ENCODE peak calls at places on chromosome 1, in four cellular contexts. Q is cardiac fibroblast; D is hepatocyte; E is naive thymus-derived CD8-positive, alpha-beta T cell. R is an unnamed sample.
A peak's percentile ranks its signal among the peaks of the same experiment; 100 is the strongest.

GRCh38 chr1:5628416-5628815 is 363.8 kb downstream of the NPHP4 start:
- DNase-seq in Q (no peak), D (no peak), E (no peak), R (no peak)

GRCh38 chr1:54118704-54119103 is 34.1 kb downstream of the CDCP2 start:
- DNase-seq in Q (peak; percentile 25), D (no peak), E (no peak), R (no peak)

GRCh38 chr1:244782056-244782455 is 53.4 kb upstream of the COX20 start:
- DNase-seq in Q (no peak), D (no peak), E (no peak), R (no peak)

GRCh38 chr1:235073331-235073967 is 55.2 kb downstream of the TOMM20 start:
- DNase-seq in Q (peak; percentile 33), D (peak; percentile 57), E (no peak), R (peak; percentile 96)

GRCh38 chr1:5519366-5520135 is 472.7 kb downstream of the NPHP4 start:
- DNase-seq in Q (no peak), D (no peak), E (no peak), R (no peak)

GRCh38 chr1:54464477-54465146 is 58.4 kb upstream of the SSBP3 start:
- DNase-seq in Q (peak; percentile 19), D (no peak), E (no peak), R (no peak)

GRCh38 chr1:215518594-215518993 is 48.5 kb upstream of the KCTD3 start:
- DNase-seq in Q (no peak), D (no peak), E (no peak), R (no peak)

GRCh38 chr1:27592600-27593340 is 11.2 kb downstream of the AHDC1 start:
- DNase-seq in Q (no peak), D (no peak), E (no peak), R (no peak)

GRCh38 chr1:5996641-5997270 is 4.5 kb upstream of the NPHP4 start:
- DNase-seq in Q (no peak), D (no peak), E (peak; percentile 50), R (no peak)

GRCh38 chr1:109235137-109235536 is 14.2 kb upstream of the CELSR2 start:
- DNase-seq in Q (no peak), D (no peak), E (no peak), R (no peak)

GRCh38 chr1:74772945-74773344 is 40.0 kb downstream of the TYW3 start:
- DNase-seq in Q (peak; percentile 7), D (no peak), E (no peak), R (no peak)

GRCh38 chr1:117564227-117565082 is 41.4 kb upstream of the TENT5C start:
- DNase-seq in Q (no peak), D (no peak), E (no peak), R (no peak)

GRCh38 chr1:59193443-59194093 is 103.3 kb upstream of the FGGY start:
- DNase-seq in Q (no peak), D (no peak), E (no peak), R (peak; percentile 23)

GRCh38 chr1:179091691-179092165 is 9.9 kb downstream of the TOR3A start:
- DNase-seq in Q (peak; percentile 95), D (peak; percentile 34), E (no peak), R (no peak)

GRCh38 chr1:37332126-37332525 is 142.3 kb upstream of the ZC3H12A start:
- DNase-seq in Q (no peak), D (no peak), E (no peak), R (no peak)

GRCh38 chr1:175072131-175072941 is 4.7 kb downstream of the TNN start:
- DNase-seq in Q (peak; percentile 38), D (peak; percentile 73), E (no peak), R (no peak)

GRCh38 chr1:182446033-182446669 is 3.8 kb upstream of the RGSL1 start:
- DNase-seq in Q (peak; percentile 65), D (peak; percentile 54), E (no peak), R (peak; percentile 76)

GRCh38 chr1:111677604-111678003 is 58.0 kb downstream of the RAP1A start:
- DNase-seq in Q (no peak), D (no peak), E (no peak), R (no peak)

GRCh38 chr1:68116643-68117235 is 66.3 kb upstream of the DIRAS3 start:
- DNase-seq in Q (peak; percentile 76), D (peak; percentile 70), E (no peak), R (peak; percentile 71)

GRCh38 chr1:17235135-17235880 is 13.6 kb upstream of the PADI3 start:
- DNase-seq in Q (no peak), D (peak; percentile 66), E (no peak), R (peak; percentile 51)

GRCh38 chr1:219651993-219652392 is 39.1 kb upstream of the ZC3H11B start:
- DNase-seq in Q (peak; percentile 30), D (no peak), E (no peak), R (no peak)

GRCh38 chr1:1244192-1244811 is 2.2 kb downstream of the C1QTNF12 start:
- DNase-seq in Q (no peak), D (peak; percentile 73), E (peak; percentile 30), R (peak; percentile 69)

GRCh38 chr1:89673251-89673650 is 40.3 kb downstream of the LRRC8C start:
- DNase-seq in Q (peak; percentile 25), D (no peak), E (no peak), R (no peak)

GRCh38 chr1:226438007-226438406 is 30.1 kb upstream of the PARP1 start:
- DNase-seq in Q (peak; percentile 25), D (no peak), E (no peak), R (peak; percentile 50)

GRCh38 chr1:202251424-202252256 is 58.0 kb downstream of the LGR6 start:
- DNase-seq in Q (no peak), D (no peak), E (peak; percentile 11), R (no peak)

GRCh38 chr1:113057006-113057405 is 16.0 kb upstream of the LRIG2 start:
- DNase-seq in Q (no peak), D (no peak), E (no peak), R (no peak)

GRCh38 chr1:41380979-41381690 is 19.9 kb downstream of the FOXO6 start:
- DNase-seq in Q (peak; percentile 31), D (peak; percentile 59), E (no peak), R (no peak)

GRCh38 chr1:2921970-2922686 is 99.1 kb upstream of the ACTRT2 start:
- DNase-seq in Q (no peak), D (no peak), E (no peak), R (peak; percentile 31)

GRCh38 chr1:50959303-50959912 is 659 bp downstream of the FAF1 start:
- DNase-seq in Q (peak; percentile 28), D (no peak), E (peak; percentile 62), R (peak; percentile 55)

GRCh38 chr1:68111804-68112436 is 61.5 kb upstream of the DIRAS3 start:
- DNase-seq in Q (peak; percentile 95), D (peak; percentile 85), E (no peak), R (peak; percentile 69)

GRCh38 chr1:165403835-165404482 is 41.0 kb downstream of the RXRG start:
- DNase-seq in Q (no peak), D (peak; percentile 57), E (no peak), R (peak; percentile 63)

GRCh38 chr1:31428436-31429221 is 15.6 kb downstream of the SERINC2 start:
- DNase-seq in Q (no peak), D (no peak), E (no peak), R (no peak)

GRCh38 chr1:37307907-37308570 is 166.3 kb upstream of the ZC3H12A start:
- DNase-seq in Q (no peak), D (no peak), E (peak; percentile 35), R (no peak)

GRCh38 chr1:25743164-25744139 is 56.5 kb upstream of the SELENON start:
- DNase-seq in Q (peak; percentile 98), D (peak; percentile 22), E (no peak), R (no peak)

GRCh38 chr1:181423301-181423918 is 59.9 kb upstream of the CACNA1E start:
- DNase-seq in Q (peak; percentile 33), D (peak; percentile 71), E (peak; percentile 69), R (peak; percentile 73)

GRCh38 chr1:186089938-186090337 is 285.1 kb downstream of the TPR start:
- DNase-seq in Q (no peak), D (no peak), E (no peak), R (no peak)

GRCh38 chr1:24640288-24640687 is 2.8 kb upstream of the SRRM1 start:
- DNase-seq in Q (peak; percentile 23), D (peak; percentile 23), E (no peak), R (no peak)

GRCh38 chr1:203306089-203306969 is 1.0 kb downstream of the BTG2 start:
- DNase-seq in Q (peak; percentile 95), D (peak; percentile 78), E (peak; percentile 81), R (peak; percentile 84)

GRCh38 chr1:218867941-218868656 is 305.6 kb upstream of the LYPLAL1 start:
- DNase-seq in Q (peak; percentile 9), D (no peak), E (no peak), R (no peak)